ENCODE peak calls at places on chromosome 16, in five cellular contexts. D is HFFc6, I is head of caudate nucleus, T is globus pallidus, L is bronchial epithelial cell. H is an unnamed sample.

GRCh38 chr16:86403056-86403455 is 107.3 kb upstream of the FOXF1 start:
- DNase-seq in D (no peak), I (no peak), T (no peak), L (no peak), H (no peak)

GRCh38 chr16:80200079-80200478 is 340.7 kb upstream of the DYNLRB2 start:
- DNase-seq in D (peak), I (no peak), T (no peak), L (no peak), H (no peak)

GRCh38 chr16:61014869-61015268 is 1021.4 kb downstream of the CDH8 start:
- DNase-seq in D (no peak), I (no peak), T (no peak), L (no peak), H (no peak)

GRCh38 chr16:67969286-67970039 is 1.0 kb upstream of the SLC12A4 start:
- DNase-seq in D (no peak), I (no peak), T (no peak), L (no peak), H (no peak)

GRCh38 chr16:80973991-80974390 is 32.7 kb downstream of the CMC2 start:
- DNase-seq in D (no peak), I (no peak), T (no peak), L (peak), H (no peak)

GRCh38 chr16:77657016-77657415 is 65.3 kb upstream of the NUDT7 start:
- DNase-seq in D (no peak), I (no peak), T (no peak), L (no peak), H (no peak)

GRCh38 chr16:75761111-75761510 is 34.8 kb upstream of the CPHXL start:
- DNase-seq in D (peak), I (no peak), T (no peak), L (no peak), H (no peak)

GRCh38 chr16:57500578-57501111 is 14.4 kb upstream of the DOK4 start:
- DNase-seq in D (no peak), I (no peak), T (no peak), L (no peak), H (no peak)

GRCh38 chr16:30941600-30942420 is 7.1 kb upstream of the ORAI3 start:
- DNase-seq in D (peak), I (peak), T (peak), L (peak), H (peak)

GRCh38 chr16:23276821-23277220 is 25.3 kb upstream of the SCNN1B start:
- DNase-seq in D (no peak), I (no peak), T (peak), L (no peak), H (no peak)

GRCh38 chr16:86566601-86566965 is at the start of gene FOXC2:
- DNase-seq in D (peak), I (peak), T (no peak), L (peak), H (no peak)